ENCODE peak calls at places on chromosomes 1 and 21, in five cellular contexts. Y is dorsolateral prefrontal cortex, B is tibial artery, F is MCF 10A, O is activated B cell treated with CpG ODN at 0.5 μM for 24 hours. D is an unnamed sample.

GRCh38 chr1:111197598-111198289 is 2.7 kb downstream of the DENND2D start:
- DNase-seq in B (no peak), O (no peak), F (peak), Y (no peak), D (no peak)

GRCh38 chr1:37574834-37575479 is 18.2 kb downstream of the DNALI1 start:
- DNase-seq in O (no peak), B (no peak), Y (no peak), F (no peak), D (no peak)

GRCh38 chr1:158586942-158587341 is 7.2 kb upstream of the OR10X1 start:
- DNase-seq in F (no peak), B (no peak), Y (no peak), O (no peak), D (no peak)

GRCh38 chr1:117093870-117094621 is 27.5 kb downstream of the TRIM45 start:
- DNase-seq in O (no peak), B (no peak), Y (peak), F (peak), D (no peak)

GRCh38 chr21:44574457-44575306 is 1.2 kb downstream of the KRTAP10-4 start:
- DNase-seq in F (peak), O (no peak), Y (no peak), B (no peak), D (no peak)

GRCh38 chr21:35072960-35073359 is 23.9 kb upstream of the RUNX1 start:
- DNase-seq in B (no peak), F (no peak), Y (no peak), O (no peak), D (no peak)

GRCh38 chr1:54742262-54742661 is 22.1 kb downstream of the PARS2 start:
- DNase-seq in O (no peak), B (no peak), Y (no peak), F (no peak), D (no peak)

GRCh38 chr1:28163496-28164120 is 12.9 kb downstream of the PTAFR start:
- DNase-seq in B (no peak), Y (peak), F (no peak), O (no peak), D (no peak)

GRCh38 chr1:31155216-31155806 is 84.4 kb downstream of the NKAIN1 start:
- DNase-seq in F (peak), B (peak), O (peak), Y (peak), D (peak)

GRCh38 chr1:223153177-223154119 is 10.4 kb upstream of the TLR5 start:
- DNase-seq in B (no peak), F (peak), Y (no peak), O (no peak), D (no peak)

GRCh38 chr1:8438449-8438848 is 120.5 kb downstream of the SLC45A1 start:
- DNase-seq in O (no peak), B (no peak), F (no peak), Y (no peak), D (no peak)

GRCh38 chr1:48701445-48701844 is 75.2 kb downstream of the BEND5 start:
- DNase-seq in B (no peak), F (no peak), O (no peak), Y (no peak), D (no peak)

GRCh38 chr21:34733866-34734265 is 65.1 kb downstream of the CLIC6 start:
- DNase-seq in O (no peak), Y (no peak), B (no peak), F (no peak), D (no peak)

GRCh38 chr1:210262167-210262896 is 29.7 kb downstream of the SERTAD4 start:
- DNase-seq in O (no peak), Y (no peak), B (no peak), F (peak), D (no peak)

GRCh38 chr21:39715804-39716397 is 29.1 kb upstream of the IGSF5 start:
- DNase-seq in Y (peak), O (no peak), B (peak), F (peak), D (peak)

GRCh38 chr1:4699724-4700301 is 45.4 kb downstream of the AJAP1 start:
- DNase-seq in Y (no peak), B (no peak), O (no peak), F (no peak), D (no peak)

GRCh38 chr1:199042193-199042592 is 403.4 kb downstream of the PTPRC start:
- DNase-seq in F (no peak), B (no peak), O (no peak), Y (no peak), D (no peak)

GRCh38 chr1:199044191-199044590 is 405.4 kb downstream of the PTPRC start:
- DNase-seq in O (no peak), F (no peak), B (no peak), Y (no peak), D (no peak)

GRCh38 chr1:199041173-199041914 is 402.5 kb downstream of the PTPRC start:
- DNase-seq in O (no peak), Y (no peak), B (no peak), F (no peak), D (no peak)

DNA sequence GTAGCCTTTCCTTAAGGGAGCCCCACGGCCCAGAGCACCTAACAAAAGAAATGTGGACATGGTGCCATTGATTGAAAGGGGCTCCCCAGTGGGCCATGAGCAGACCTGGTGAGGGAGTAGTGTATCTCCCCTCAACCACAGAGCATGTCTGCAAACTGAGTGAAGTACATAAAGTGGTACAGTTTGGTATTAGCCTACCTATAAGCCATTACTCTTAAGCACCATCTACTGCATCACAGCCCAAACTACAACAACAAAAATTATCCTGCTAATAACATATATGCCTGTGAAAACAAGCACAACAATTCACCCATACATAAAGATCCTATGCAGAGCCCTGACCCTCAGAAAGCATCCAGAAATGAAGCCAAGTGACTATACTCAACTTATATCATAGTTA is 407.8 kb downstream of the PTPRC start:
- DNase-seq in F (no peak), O (no peak), Y (no peak), B (no peak), D (no peak)
- TF ChIP-seq CTCF in F (no peak), O (no peak), Y (no peak), B (no peak), D (no peak)

DNA sequence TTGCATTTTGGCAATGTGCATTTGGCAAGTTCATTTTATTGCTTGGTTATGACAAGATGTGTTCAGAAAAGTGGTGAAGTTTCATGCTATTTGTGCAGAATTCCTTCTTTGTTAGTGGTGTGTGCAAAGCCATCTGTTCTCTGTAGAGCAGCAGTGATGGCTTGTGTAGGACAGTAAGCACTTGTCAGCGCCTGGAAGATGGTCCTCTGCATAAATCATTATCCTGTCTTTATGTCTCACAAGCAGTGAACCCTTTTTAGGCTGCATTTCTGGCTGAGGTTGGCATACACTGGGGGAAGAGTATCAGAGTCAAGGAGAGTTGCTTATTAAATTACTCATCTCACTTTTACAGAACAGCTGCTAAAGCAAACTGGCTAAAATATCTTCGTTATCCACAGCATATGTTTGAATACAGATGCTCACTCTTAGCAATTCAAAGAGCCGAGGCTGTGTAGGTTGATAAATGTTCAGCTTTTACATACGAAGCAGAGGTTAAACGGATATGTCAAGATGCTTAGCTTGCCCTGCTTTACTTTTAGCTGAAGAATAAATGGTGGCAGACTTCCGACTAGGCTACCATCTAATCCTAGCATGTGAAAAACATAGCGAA is 54.6 kb upstream of the NCAM2 start:
- DNase-seq in B (no peak), F (no peak), Y (peak), O (no peak), D (no peak)
- TF ChIP-seq CTCF in B (no peak), F (no peak), Y (no peak), O (no peak), D (no peak)

GRCh38 chr1:36223373-36223995 is 759 bp upstream of the THRAP3 start:
- DNase-seq in Y (no peak), F (peak), O (no peak), B (no peak), D (no peak)

GRCh38 chr1:36223996-36224536 is at the start of gene THRAP3:
- DNase-seq in Y (peak), F (peak), B (peak), O (peak), D (peak)

GRCh38 chr1:36225298-36225899 is 1.2 kb downstream of the THRAP3 start:
- DNase-seq in Y (no peak), F (no peak), B (no peak), O (no peak), D (no peak)

GRCh38 chr1:36222481-36223372 is 1.5 kb upstream of the THRAP3 start:
- DNase-seq in B (no peak), Y (no peak), O (no peak), F (no peak), D (no peak)

GRCh38 chr1:36224537-36225297 is 474 bp downstream of the THRAP3 start:
- DNase-seq in F (peak), O (no peak), B (peak), Y (peak), D (no peak)
- TF ChIP-seq CTCF in F (peak), O (no peak), B (peak), Y (no peak), D (peak)

GRCh38 chr1:96721382-96722160 is at the start of gene PTBP2:
- DNase-seq in Y (peak), O (peak), B (peak), F (peak), D (peak)
- TF ChIP-seq CTCF in Y (peak), O (no peak), B (no peak), F (no peak), D (no peak)

GRCh38 chr1:154611150-154611865 is 3.3 kb upstream of the ADAR start:
- DNase-seq in O (no peak), F (no peak), B (no peak), Y (no peak), D (no peak)

GRCh38 chr1:154615411-154615810 is 7.4 kb upstream of the ADAR start:
- DNase-seq in O (no peak), Y (no peak), B (no peak), F (no peak), D (no peak)

GRCh38 chr1:154616659-154617345 is 8.8 kb upstream of the ADAR start:
- DNase-seq in B (no peak), Y (no peak), F (no peak), O (no peak), D (no peak)

GRCh38 chr1:154614247-154614646 is 6.3 kb upstream of the ADAR start:
- DNase-seq in Y (no peak), F (no peak), O (no peak), B (no peak), D (no peak)

GRCh38 chr1:154614887-154615286 is 6.9 kb upstream of the ADAR start:
- DNase-seq in F (no peak), O (no peak), Y (no peak), B (no peak), D (no peak)
- TF ChIP-seq CTCF in F (no peak), O (no peak), Y (no peak), B (no peak), D (no peak)

GRCh38 chr1:208525417-208525816 is 281.2 kb upstream of the PLXNA2 start:
- DNase-seq in F (no peak), Y (no peak), B (no peak), O (no peak), D (no peak)

GRCh38 chr1:208531003-208531750 is 287.0 kb upstream of the PLXNA2 start:
- DNase-seq in B (no peak), O (no peak), F (no peak), Y (no peak), D (no peak)

GRCh38 chr1:208527197-208527596 is 283.0 kb upstream of the PLXNA2 start:
- DNase-seq in Y (no peak), F (no peak), O (no peak), B (no peak), D (no peak)

GRCh38 chr1:208526726-208527125 is 282.5 kb upstream of the PLXNA2 start:
- DNase-seq in O (no peak), F (no peak), Y (no peak), B (no peak), D (no peak)

GRCh38 chr1:208528577-208529240 is 284.5 kb upstream of the PLXNA2 start:
- DNase-seq in O (no peak), Y (peak), F (no peak), B (no peak), D (no peak)
- TF ChIP-seq CTCF in O (no peak), Y (no peak), F (no peak), B (no peak), D (no peak)

GRCh38 chr21:32580949-32581348 is 4.4 kb downstream of the TCP10L start:
- DNase-seq in O (no peak), Y (no peak), B (no peak), F (no peak), D (no peak)

GRCh38 chr21:32576011-32576410 is 9.3 kb downstream of the TCP10L start:
- DNase-seq in F (no peak), Y (no peak), B (no peak), O (no peak), D (no peak)

GRCh38 chr21:32574946-32575925 is 10.1 kb downstream of the TCP10L start:
- DNase-seq in B (no peak), F (no peak), Y (no peak), O (no peak), D (no peak)

GRCh38 chr21:32581732-32582131 is 3.6 kb downstream of the TCP10L start:
- DNase-seq in F (no peak), O (no peak), Y (no peak), B (no peak), D (no peak)

GRCh38 chr21:32578107-32578691 is 7.1 kb downstream of the TCP10L start:
- DNase-seq in F (peak), Y (no peak), B (no peak), O (no peak), D (no peak)
- TF ChIP-seq CTCF in F (peak), Y (no peak), B (no peak), O (no peak), D (no peak)

GRCh38 chr1:44002606-44003157 is 11.3 kb downstream of the CCDC24 start:
- DNase-seq in B (no peak), O (no peak), F (no peak), Y (no peak), D (no peak)
- TF ChIP-seq CTCF in B (no peak), O (no peak), F (peak), Y (no peak), D (peak)

D was measured in mesothelial cell of epicardium.